ENCODE peak calls at places on chromosomes 12 and 14, in ten cellular contexts. B, H, T, M, N, W, O, L, E and K are unnamed samples.

GRCh38 chr14:102909911-102910310 is 12.6 kb upstream of the AMN start:
- ATAC-seq in O (no peak), E (no peak), M (no peak), L (no peak), H (no peak), T (no peak), B (no peak), W (no peak), N (no peak), K (no peak)

GRCh38 chr14:38855513-38855912 is 247.5 kb downstream of the SEC23A start:
- ATAC-seq in H (no peak), E (no peak), O (no peak), W (no peak), N (no peak), L (no peak), T (no peak), B (no peak), M (no peak), K (no peak)

GRCh38 chr14:103056322-103057027 is 874 bp downstream of the CDC42BPB start:
- ATAC-seq in H (peak; percentile 87), O (peak; percentile 2), W (peak; percentile 18), B (no peak), L (peak; percentile 38), M (peak; percentile 35), E (no peak), N (peak; percentile 34), T (peak; percentile 7), K (peak; percentile 21)

GRCh38 chr14:76699901-76700590 is 61.2 kb upstream of the VASH1 start:
- ATAC-seq in E (no peak), N (no peak), L (no peak), O (no peak), T (no peak), H (peak; percentile 52), B (no peak), W (no peak), M (no peak), K (no peak)

GRCh38 chr12:7588703-7589329 is 76.9 kb downstream of the APOBEC1 start:
- ATAC-seq in E (peak; percentile 53), M (no peak), T (peak; percentile 43), H (peak; percentile 58), B (no peak), L (no peak), N (peak; percentile 22), O (no peak), W (peak; percentile 64), K (peak; percentile 72)

GRCh38 chr14:64705406-64706118 is 1.3 kb downstream of the PLEKHG3 start:
- ATAC-seq in E (no peak), M (peak; percentile 28), H (peak; percentile 37), T (peak; percentile 35), W (no peak), N (peak; percentile 2), O (no peak), B (peak; percentile 16), L (no peak), K (peak; percentile 6)

GRCh38 chr12:75560167-75560566 is 48.8 kb upstream of the KRR1 start:
- ATAC-seq in T (no peak), B (no peak), H (peak; percentile 78), M (peak; percentile 76), E (no peak), N (peak; percentile 94), O (no peak), W (no peak), L (peak; percentile 73), K (peak; percentile 43)

GRCh38 chr12:64010069-64010686 is 165.7 kb downstream of the SRGAP1 start:
- ATAC-seq in B (no peak), T (peak; percentile 56), O (peak; percentile 27), W (no peak), E (peak; percentile 9), N (peak; percentile 72), M (no peak), H (no peak), L (peak; percentile 36), K (no peak)

GRCh38 chr14:25381498-25381897 is 331.6 kb upstream of the STXBP6 start:
- ATAC-seq in O (peak; percentile 23), M (no peak), W (no peak), H (no peak), E (no peak), L (peak; percentile 57), N (no peak), B (no peak), T (no peak), K (no peak)